ENCODE peak calls at places on chromosomes 5 and 9, in five cellular contexts. L is esophagus squamous epithelium, F is neuronal stem cell, Q is psoas muscle, I is cardiac muscle cell. U is an unnamed sample.
A peak's percentile ranks its signal among the peaks of the same experiment; 100 is the strongest.

GRCh38 chr9:6034954-6035353 is 19.5 kb upstream of the RANBP6 start:
- DNase-seq in I (no peak), L (no peak), Q (no peak), F (no peak), U (no peak)

GRCh38 chr9:98943682-98944129 is at the start of gene COL15A1:
- DNase-seq in L (no peak), F (peak; percentile 64), Q (peak; percentile 42), I (peak; percentile 33), U (peak; percentile 58)

GRCh38 chr5:76325876-76326491 is 77.1 kb upstream of the IQGAP2 start:
- DNase-seq in L (no peak), I (no peak), Q (no peak), F (no peak), U (no peak)

GRCh38 chr9:99485461-99485860 is 263.4 kb downstream of the SEC61B start:
- DNase-seq in I (peak; percentile 1), F (no peak), L (no peak), Q (no peak), U (no peak)

GRCh38 chr5:54538156-54538555 is 20.6 kb downstream of the SNX18 start:
- DNase-seq in L (no peak), Q (no peak), I (no peak), F (no peak), U (no peak)

GRCh38 chr5:92444888-92445287 is 1061.8 kb upstream of the ARRDC3 start:
- DNase-seq in Q (no peak), F (no peak), L (no peak), I (no peak), U (no peak)

GRCh38 chr9:119370816-119371215 is 1.6 kb upstream of the BRINP1 start:
- DNase-seq in Q (peak; percentile 29), I (peak; percentile 38), L (no peak), F (peak; percentile 73), U (peak; percentile 81)

GRCh38 chr9:93467462-93467861 is 14.1 kb upstream of the FAM120AOS start:
- DNase-seq in L (no peak), F (no peak), I (no peak), Q (no peak), U (no peak)

GRCh38 chr5:31381299-31381698 is 150.6 kb downstream of the DROSHA start:
- DNase-seq in I (no peak), L (no peak), F (no peak), Q (no peak), U (no peak)

GRCh38 chr5:154117050-154117449 is 73.5 kb upstream of the GALNT10 start:
- DNase-seq in I (no peak), Q (no peak), L (no peak), F (no peak), U (no peak)

GRCh38 chr9:26043431-26043830 is 365.2 kb upstream of the TUSC1 start:
- DNase-seq in F (no peak), I (no peak), L (no peak), Q (no peak), U (no peak)

GRCh38 chr5:11904270-11904906 is at the start of gene CTNND2:
- DNase-seq in L (no peak), F (peak; percentile 82), Q (no peak), I (peak; percentile 5), U (no peak)

GRCh38 chr5:68215888-68216736 is 556 bp downstream of the PIK3R1 start:
- DNase-seq in F (peak; percentile 59), I (peak; percentile 45), Q (peak; percentile 46), L (peak; percentile 63), U (peak; percentile 55)

GRCh38 chr5:129906177-129906887 is 2.1 kb downstream of the CHSY3 start:
- DNase-seq in F (peak; percentile 14), I (peak; percentile 71), Q (peak; percentile 9), L (no peak), U (peak; percentile 26)

GRCh38 chr9:99039388-99040182 is 65.3 kb upstream of the TGFBR1 start:
- DNase-seq in I (no peak), L (no peak), Q (no peak), F (no peak), U (no peak)

GRCh38 chr5:113250341-113250953 is 184.3 kb downstream of the TSSK1B start:
- DNase-seq in I (peak; percentile 96), F (no peak), L (no peak), Q (peak; percentile 19), U (peak; percentile 63)

GRCh38 chr5:138661991-138662434 is 86.8 kb upstream of the HSPA9 start:
- DNase-seq in Q (no peak), L (no peak), I (no peak), F (no peak), U (no peak)

GRCh38 chr5:32984851-32985250 is 273.7 kb downstream of the NPR3 start:
- DNase-seq in Q (no peak), I (no peak), F (no peak), L (no peak), U (no peak)

GRCh38 chr5:55820488-55820887 is 30.7 kb upstream of the IL31RA start:
- DNase-seq in F (no peak), I (no peak), L (no peak), Q (no peak), U (no peak)

GRCh38 chr5:174363934-174364333 is 318.4 kb downstream of the NSG2 start:
- DNase-seq in L (no peak), Q (no peak), I (no peak), F (no peak), U (no peak)

GRCh38 chr5:127856310-127856709 is 153.1 kb downstream of the CCDC192 start:
- DNase-seq in Q (no peak), I (peak; percentile 84), F (no peak), L (no peak), U (no peak)

GRCh38 chr9:78806492-78807160 is 509.7 kb downstream of the PSAT1 start:
- DNase-seq in Q (no peak), L (no peak), I (no peak), F (peak; percentile 29), U (no peak)

GRCh38 chr9:36399980-36400331 is at the start of gene RNF38:
- DNase-seq in I (no peak), F (no peak), Q (no peak), L (no peak), U (no peak)

GRCh38 chr9:127692071-127692470 is 14.7 kb upstream of the CFAP157 start:
- DNase-seq in F (no peak), I (no peak), L (no peak), Q (no peak), U (no peak)

GRCh38 chr5:56487528-56488115 is 254.5 kb upstream of the ANKRD55 start:
- DNase-seq in F (no peak), Q (no peak), L (no peak), I (no peak), U (no peak)

GRCh38 chr9:137550958-137551655 is 572 bp upstream of the MRPL41 start:
- DNase-seq in I (no peak), F (peak; percentile 90), Q (peak; percentile 81), L (no peak), U (no peak)

GRCh38 chr5:17185776-17186175 is 31.7 kb upstream of the BASP1 start:
- DNase-seq in I (peak; percentile 96), Q (peak; percentile 61), F (no peak), L (no peak), U (peak; percentile 87)

GRCh38 chr9:36137392-36138004 is 965 bp downstream of the GLIPR2 start:
- DNase-seq in L (no peak), F (no peak), I (peak; percentile 28), Q (peak; percentile 40), U (peak; percentile 54)

GRCh38 chr9:127698386-127698785 is 8.4 kb upstream of the CFAP157 start:
- DNase-seq in Q (no peak), I (no peak), F (no peak), L (no peak), U (no peak)

GRCh38 chr5:4222821-4223220 is 627.2 kb downstream of the IRX1 start:
- DNase-seq in L (no peak), I (no peak), F (no peak), Q (no peak), U (no peak)

GRCh38 chr5:119324842-119325241 is 31.0 kb upstream of the TNFAIP8 start:
- DNase-seq in Q (no peak), I (no peak), F (no peak), L (no peak), U (no peak)
- H3K4me1 ChIP-seq in Q (no peaks in the 10 kb centered on the region), I (peaks cover 18% of the 10 kb centered on the region), F (peaks cover 4% of the 10 kb centered on the region), L (peaks cover 89% of the 10 kb centered on the region), U (no peaks in the 10 kb centered on the region)

DNA sequence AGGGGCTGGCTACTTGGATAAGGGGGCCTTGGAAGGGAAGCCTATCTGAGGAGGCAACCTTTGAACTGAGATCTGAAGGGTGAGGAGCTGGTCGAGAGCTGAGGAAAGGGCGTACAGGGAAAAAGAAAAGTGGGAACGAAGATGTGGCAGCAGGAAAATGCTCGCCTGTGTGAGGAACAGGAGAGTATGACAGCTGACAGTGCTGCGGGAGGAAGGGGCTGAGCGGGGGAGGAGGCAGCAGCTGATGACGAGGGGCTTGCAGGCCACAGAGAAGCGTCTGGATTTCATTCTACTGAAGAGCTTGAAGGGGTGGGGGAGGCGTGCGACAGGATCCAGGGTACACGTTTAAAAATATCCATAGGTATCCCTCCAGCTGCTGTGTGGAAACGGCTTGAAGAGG is 28.9 kb downstream of the SH3PXD2B start:
- DNase-seq in Q (no peak), I (no peak), F (no peak), L (no peak), U (no peak)
- H3K4me1 ChIP-seq in Q (no peaks in the 10 kb centered on the region), I (peaks cover 34% of the 10 kb centered on the region), F (no peaks in the 10 kb centered on the region), L (peaks cover 100% of the 10 kb centered on the region), U (peaks cover 7% of the 10 kb centered on the region)

DNA sequence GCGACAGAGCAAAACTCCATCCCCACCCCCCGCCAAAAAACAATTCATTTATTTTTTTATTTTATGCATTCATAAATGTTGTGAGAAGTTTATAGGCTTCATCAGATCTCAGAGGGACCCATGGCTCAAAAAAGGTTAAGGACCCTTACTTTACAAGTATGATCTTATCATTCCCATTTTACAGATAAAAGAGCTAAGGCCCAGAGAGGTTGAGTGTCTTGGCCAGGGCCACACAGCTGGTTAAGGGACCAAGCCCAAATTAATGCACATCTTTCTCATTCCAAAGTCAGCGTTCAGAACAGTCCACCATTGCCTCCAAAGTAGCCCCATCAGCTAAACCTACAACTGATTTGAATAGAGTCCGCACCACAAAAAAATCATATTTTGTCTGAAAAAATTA is 67.8 kb downstream of the PPARGC1B start:
- DNase-seq in I (no peak), L (no peak), F (no peak), Q (no peak), U (no peak)
- H3K4me1 ChIP-seq in I (peaks cover 56% of the 10 kb centered on the region), L (peaks cover 79% of the 10 kb centered on the region), F (no peaks in the 10 kb centered on the region), Q (peaks cover 96% of the 10 kb centered on the region), U (peaks cover 29% of the 10 kb centered on the region)

DNA sequence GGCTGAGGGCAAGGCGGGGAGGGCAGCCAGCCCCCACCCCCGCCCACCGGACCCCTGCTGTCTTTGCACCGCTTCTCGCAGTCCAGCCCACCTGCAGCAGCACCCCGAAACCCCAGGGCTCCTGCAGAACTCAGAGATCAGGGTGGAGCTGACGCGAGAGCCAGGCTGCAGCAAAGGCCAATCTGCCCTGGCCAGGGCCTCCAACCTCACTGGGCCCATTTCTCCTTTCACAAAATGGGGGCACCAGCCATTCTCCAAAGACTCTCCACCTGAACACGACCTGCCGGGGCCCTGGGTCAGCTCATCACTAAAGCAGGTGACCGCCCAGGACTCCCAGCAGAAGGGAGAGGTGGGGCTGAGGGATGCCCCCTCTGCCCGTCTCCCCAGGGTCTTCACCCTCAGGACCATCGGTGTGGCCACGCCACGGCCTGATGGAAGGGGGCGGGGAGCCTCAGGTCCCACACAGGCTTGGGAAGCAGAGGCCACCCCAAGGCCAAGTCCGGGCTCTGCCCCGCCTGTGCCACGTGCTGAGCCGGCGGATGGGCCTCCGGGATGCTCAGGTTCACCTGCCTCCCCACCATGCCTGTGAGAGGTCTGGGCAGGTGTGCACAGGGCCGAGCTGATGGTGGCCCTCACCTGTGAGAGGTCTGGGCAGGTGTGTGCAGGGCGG is 13.1 kb downstream of the NACC2 start:
- DNase-seq in Q (no peak), L (no peak), F (no peak), I (no peak), U (peak; percentile 46)
- H3K4me1 ChIP-seq in Q (peaks cover 67% of the 10 kb centered on the region), L (peaks cover 82% of the 10 kb centered on the region), F (no peaks in the 10 kb centered on the region), I (no peaks in the 10 kb centered on the region), U (peaks cover 1% of the 10 kb centered on the region)

GRCh38 chr9:120931278-120932085 is 4.9 kb upstream of the TRAF1 start:
- DNase-seq in F (no peak), I (peak; percentile 77), L (no peak), Q (no peak), U (no peak)
- H3K4me1 ChIP-seq in F (no peaks in the 10 kb centered on the region), I (peaks cover 19% of the 10 kb centered on the region), L (peaks cover 84% of the 10 kb centered on the region), Q (peaks cover 24% of the 10 kb centered on the region), U (peaks cover 17% of the 10 kb centered on the region)